ENCODE peak calls at places on chromosomes 12 and 14, in five cellular contexts. One of them, this sample, is unnamed.

GRCh38 chr14:48586099-48586498 is 910.7 kb upstream of the MDGA2 start:
- DNase-seq in AG04450: no peak
- DNase-seq in stomach: no peak
- DNase-seq in cardiac fibroblast: no peak
- DNase-seq in CD8-positive, alpha-beta T cell: no peak
- DNase-seq in this sample: no peak

GRCh38 chr12:16602412-16602811 is 3.5 kb downstream of the LMO3 start:
- DNase-seq in AG04450: no peak
- DNase-seq in stomach: no peak
- DNase-seq in cardiac fibroblast: no peak
- DNase-seq in CD8-positive, alpha-beta T cell: no peak
- DNase-seq in this sample: no peak

GRCh38 chr14:30842431-30842830 is 31.9 kb upstream of the COCH start:
- DNase-seq in AG04450: no peak
- DNase-seq in stomach: no peak
- DNase-seq in cardiac fibroblast: no peak
- DNase-seq in CD8-positive, alpha-beta T cell: no peak
- DNase-seq in this sample: no peak

GRCh38 chr12:19038210-19038609 is 91.3 kb upstream of the PLEKHA5 start:
- DNase-seq in AG04450: no peak
- DNase-seq in stomach: no peak
- DNase-seq in cardiac fibroblast: no peak
- DNase-seq in CD8-positive, alpha-beta T cell: no peak
- DNase-seq in this sample: no peak

GRCh38 chr12:112559784-112560183 is 141.0 kb downstream of the PTPN11 start:
- DNase-seq in AG04450: no peak
- DNase-seq in stomach: no peak
- DNase-seq in cardiac fibroblast: peak
- DNase-seq in CD8-positive, alpha-beta T cell: no peak
- DNase-seq in this sample: no peak

GRCh38 chr14:99541677-99542470 is 60.7 kb downstream of the CCNK start:
- DNase-seq in AG04450: no peak
- DNase-seq in stomach: no peak
- DNase-seq in cardiac fibroblast: no peak
- DNase-seq in CD8-positive, alpha-beta T cell: no peak
- DNase-seq in this sample: no peak

GRCh38 chr12:82781288-82782078 is 94.8 kb downstream of the TMTC2 start:
- DNase-seq in AG04450: no peak
- DNase-seq in stomach: no peak
- DNase-seq in cardiac fibroblast: peak
- DNase-seq in CD8-positive, alpha-beta T cell: no peak
- DNase-seq in this sample: no peak

GRCh38 chr14:37056473-37056872 is 115.9 kb downstream of the SLC25A21 start:
- DNase-seq in AG04450: peak
- DNase-seq in stomach: no peak
- DNase-seq in cardiac fibroblast: no peak
- DNase-seq in CD8-positive, alpha-beta T cell: no peak
- DNase-seq in this sample: no peak

GRCh38 chr12:107475900-107476299 is 209.7 kb upstream of the PWP1 start:
- DNase-seq in AG04450: no peak
- DNase-seq in stomach: no peak
- DNase-seq in cardiac fibroblast: no peak
- DNase-seq in CD8-positive, alpha-beta T cell: no peak
- DNase-seq in this sample: no peak

GRCh38 chr12:67939611-67940010 is 49.6 kb upstream of the IFNG-AS1 start:
- DNase-seq in AG04450: no peak
- DNase-seq in stomach: no peak
- DNase-seq in cardiac fibroblast: no peak
- DNase-seq in CD8-positive, alpha-beta T cell: no peak
- DNase-seq in this sample: no peak

GRCh38 chr12:69623970-69624369 is 13.3 kb upstream of the LRRC10 start:
- DNase-seq in AG04450: peak
- DNase-seq in stomach: peak
- DNase-seq in cardiac fibroblast: peak
- DNase-seq in CD8-positive, alpha-beta T cell: no peak
- DNase-seq in this sample: peak

GRCh38 chr14:22002860-22003284 is 329.3 kb upstream of the OR4E1 start:
- DNase-seq in AG04450: no peak
- DNase-seq in stomach: no peak
- DNase-seq in cardiac fibroblast: no peak
- DNase-seq in CD8-positive, alpha-beta T cell: peak
- DNase-seq in this sample: no peak

GRCh38 chr12:130689408-130690405 is 26.4 kb downstream of the RIMBP2 start:
- DNase-seq in AG04450: no peak
- DNase-seq in stomach: no peak
- DNase-seq in cardiac fibroblast: no peak
- DNase-seq in CD8-positive, alpha-beta T cell: no peak
- DNase-seq in this sample: no peak

GRCh38 chr12:101773560-101774206 is 34.4 kb upstream of the SYCP3 start:
- DNase-seq in AG04450: peak
- DNase-seq in stomach: peak
- DNase-seq in cardiac fibroblast: peak
- DNase-seq in CD8-positive, alpha-beta T cell: peak
- DNase-seq in this sample: peak

GRCh38 chr12:50049254-50050118 is 7.9 kb upstream of the ASIC1 start:
- DNase-seq in AG04450: no peak
- DNase-seq in stomach: no peak
- DNase-seq in cardiac fibroblast: no peak
- DNase-seq in CD8-positive, alpha-beta T cell: no peak
- DNase-seq in this sample: no peak

GRCh38 chr12:101925352-101925751 is 48.0 kb downstream of the DRAM1 start:
- DNase-seq in AG04450: peak
- DNase-seq in stomach: peak
- DNase-seq in cardiac fibroblast: peak
- DNase-seq in CD8-positive, alpha-beta T cell: no peak
- DNase-seq in this sample: peak

GRCh38 chr14:90696728-90697127 is 119.5 kb downstream of the TTC7B start:
- DNase-seq in AG04450: no peak
- DNase-seq in stomach: no peak
- DNase-seq in cardiac fibroblast: no peak
- DNase-seq in CD8-positive, alpha-beta T cell: no peak
- DNase-seq in this sample: no peak

GRCh38 chr14:37623971-37624370 is 28.5 kb downstream of the TTC6 start:
- DNase-seq in AG04450: no peak
- DNase-seq in stomach: no peak
- DNase-seq in cardiac fibroblast: no peak
- DNase-seq in CD8-positive, alpha-beta T cell: no peak
- DNase-seq in this sample: no peak

GRCh38 chr12:130878193-130879185 is 6.6 kb downstream of the RAN start:
- DNase-seq in AG04450: no peak
- DNase-seq in stomach: no peak
- DNase-seq in cardiac fibroblast: no peak
- DNase-seq in CD8-positive, alpha-beta T cell: no peak
- DNase-seq in this sample: no peak

GRCh38 chr12:54134850-54135249 is 53.9 kb downstream of the SMUG1 start:
- DNase-seq in AG04450: no peak
- DNase-seq in stomach: no peak
- DNase-seq in cardiac fibroblast: no peak
- DNase-seq in CD8-positive, alpha-beta T cell: no peak
- DNase-seq in this sample: no peak

GRCh38 chr12:25065035-25065434 is 116.1 kb upstream of the BCAT1 start:
- DNase-seq in AG04450: no peak
- DNase-seq in stomach: no peak
- DNase-seq in cardiac fibroblast: no peak
- DNase-seq in CD8-positive, alpha-beta T cell: no peak
- DNase-seq in this sample: no peak

GRCh38 chr12:125824276-125824675 is 759.0 kb downstream of the AACS start:
- DNase-seq in AG04450: no peak
- DNase-seq in stomach: no peak
- DNase-seq in cardiac fibroblast: no peak
- DNase-seq in CD8-positive, alpha-beta T cell: no peak
- DNase-seq in this sample: no peak

GRCh38 chr12:108828774-108829173 is 28.6 kb downstream of the SSH1 start:
- DNase-seq in AG04450: no peak
- DNase-seq in stomach: no peak
- DNase-seq in cardiac fibroblast: peak
- DNase-seq in CD8-positive, alpha-beta T cell: no peak
- DNase-seq in this sample: peak

GRCh38 chr12:53502331-53502730 is 1.2 kb downstream of the TARBP2 start:
- DNase-seq in AG04450: no peak
- DNase-seq in stomach: no peak
- DNase-seq in cardiac fibroblast: peak
- DNase-seq in CD8-positive, alpha-beta T cell: no peak
- DNase-seq in this sample: no peak

GRCh38 chr14:51293149-51293925 is 53.3 kb downstream of the TMX1 start:
- DNase-seq in AG04450: peak
- DNase-seq in stomach: no peak
- DNase-seq in cardiac fibroblast: peak
- DNase-seq in CD8-positive, alpha-beta T cell: no peak
- DNase-seq in this sample: no peak

DNA sequence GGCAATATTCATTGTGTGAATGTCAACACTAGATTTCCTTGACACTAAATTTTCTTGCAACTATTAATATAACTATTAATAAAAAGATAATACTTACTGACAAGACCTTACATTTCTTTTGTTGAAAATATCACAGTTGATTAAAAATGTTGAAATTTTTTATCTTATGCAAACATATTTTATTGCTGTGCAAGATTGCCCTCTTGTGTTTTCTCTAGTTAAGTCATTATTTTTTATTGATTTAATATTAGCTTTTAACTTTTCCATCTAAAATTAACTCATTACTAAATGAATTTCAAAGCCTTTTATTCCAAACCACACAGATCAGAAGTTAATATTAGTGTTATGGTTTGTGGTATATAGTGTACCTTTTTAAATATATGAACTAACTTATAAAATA is 11.7 kb upstream of the NAA30 start:
- DNase-seq in AG04450: no peak
- DNase-seq in stomach: no peak
- DNase-seq in cardiac fibroblast: peak
- DNase-seq in CD8-positive, alpha-beta T cell: no peak
- DNase-seq in this sample: no peak
- TF ChIP-seq CTCF in AG04450: peak
- TF ChIP-seq CTCF in stomach: no peak
- TF ChIP-seq CTCF in cardiac fibroblast: peak
- TF ChIP-seq CTCF in CD8-positive, alpha-beta T cell: no peak
- TF ChIP-seq CTCF in this sample: peak

GRCh38 chr14:103551338-103551762 is 11.1 kb downstream of the BAG5 start:
- DNase-seq in AG04450: no peak
- DNase-seq in stomach: no peak
- DNase-seq in cardiac fibroblast: no peak
- DNase-seq in CD8-positive, alpha-beta T cell: no peak
- DNase-seq in this sample: no peak
- H3K4me3 ChIP-seq in AG04450: no peak
- H3K4me3 ChIP-seq in stomach: no peak
- H3K4me3 ChIP-seq in cardiac fibroblast: no peak
- H3K4me3 ChIP-seq in CD8-positive, alpha-beta T cell: no peak
- H3K4me3 ChIP-seq in this sample: no peak

DNA sequence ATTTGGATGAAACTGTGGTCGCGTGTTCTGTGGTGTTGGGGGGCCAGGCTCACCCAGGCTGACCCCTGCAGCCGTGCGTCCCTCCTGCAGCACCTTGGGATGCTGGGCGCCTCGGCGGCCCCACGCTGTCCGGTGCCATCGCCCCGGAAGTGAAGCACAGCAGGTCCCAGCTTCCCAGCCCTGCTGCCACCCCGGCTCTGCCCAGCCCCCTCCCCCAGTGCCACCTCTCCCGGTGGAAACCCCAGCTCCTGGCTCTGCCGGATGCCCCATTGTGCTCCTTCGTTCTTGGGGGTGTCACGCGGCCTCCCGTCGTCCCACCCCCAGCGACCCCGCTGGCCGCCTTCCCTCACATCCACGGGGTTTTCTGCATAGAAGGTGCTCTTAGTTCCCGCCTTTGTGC is 25.2 kb downstream of the LRCOL1 start:
- DNase-seq in AG04450: no peak
- DNase-seq in stomach: no peak
- DNase-seq in cardiac fibroblast: no peak
- DNase-seq in CD8-positive, alpha-beta T cell: no peak
- DNase-seq in this sample: no peak
- TF ChIP-seq CTCF in AG04450: no peak
- TF ChIP-seq CTCF in stomach: no peak
- TF ChIP-seq CTCF in cardiac fibroblast: no peak
- TF ChIP-seq CTCF in CD8-positive, alpha-beta T cell: no peak
- TF ChIP-seq CTCF in this sample: no peak

GRCh38 chr14:75982724-75983358 is 1.0 kb upstream of the TGFB3 start:
- DNase-seq in AG04450: peak
- DNase-seq in stomach: no peak
- DNase-seq in cardiac fibroblast: peak
- DNase-seq in CD8-positive, alpha-beta T cell: no peak
- DNase-seq in this sample: no peak
- H3K4me3 ChIP-seq in AG04450: peak
- H3K4me3 ChIP-seq in stomach: peak
- H3K4me3 ChIP-seq in cardiac fibroblast: peak
- H3K4me3 ChIP-seq in CD8-positive, alpha-beta T cell: peak
- H3K4me3 ChIP-seq in this sample: peak

DNA sequence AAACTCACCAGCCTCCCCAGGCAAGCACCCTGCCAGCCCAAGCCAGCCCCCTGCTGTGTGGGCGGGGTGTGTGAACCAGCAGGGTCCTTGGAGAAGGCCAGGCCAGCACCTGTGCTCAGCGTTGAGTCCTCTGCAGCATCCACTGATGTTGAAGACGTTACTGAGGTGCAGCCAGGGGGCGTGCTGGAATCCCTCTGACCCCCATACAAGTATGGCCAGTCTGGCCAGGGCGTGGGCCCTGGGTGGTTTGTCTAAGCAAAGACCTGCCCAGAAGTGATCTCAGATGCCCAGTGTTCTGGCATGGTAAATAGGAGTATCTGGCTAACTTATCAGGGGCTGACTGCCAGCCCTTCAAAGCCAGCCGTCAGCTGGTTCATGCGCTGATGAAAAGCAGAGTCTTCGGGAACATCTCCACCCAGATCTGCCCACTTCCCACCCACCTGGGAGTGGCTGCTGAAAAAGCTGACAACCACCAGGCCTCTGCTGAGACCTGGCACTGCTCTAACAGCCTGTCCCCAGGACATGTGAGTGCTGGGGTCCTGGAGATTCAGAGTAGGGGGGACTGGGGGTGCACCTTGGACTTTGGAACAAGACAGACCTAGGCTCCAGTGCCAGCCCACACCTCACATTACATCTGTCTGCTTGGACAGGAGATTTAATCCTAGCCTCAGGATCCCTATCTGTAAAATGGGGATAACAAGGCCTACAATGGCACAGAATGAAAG is 41.1 kb downstream of the ACTN1 start:
- DNase-seq in AG04450: no peak
- DNase-seq in stomach: peak
- DNase-seq in cardiac fibroblast: peak
- DNase-seq in CD8-positive, alpha-beta T cell: no peak
- DNase-seq in this sample: no peak
- TF ChIP-seq CTCF in AG04450: peak
- TF ChIP-seq CTCF in stomach: no peak
- TF ChIP-seq CTCF in cardiac fibroblast: peak
- TF ChIP-seq CTCF in CD8-positive, alpha-beta T cell: peak
- TF ChIP-seq CTCF in this sample: peak

GRCh38 chr14:19771895-19772430 is 1.3 kb upstream of the OR4M1 start:
- DNase-seq in AG04450: no peak
- DNase-seq in stomach: no peak
- DNase-seq in cardiac fibroblast: no peak
- DNase-seq in CD8-positive, alpha-beta T cell: no peak
- DNase-seq in this sample: no peak
- H3K4me3 ChIP-seq in AG04450: no peak
- H3K4me3 ChIP-seq in stomach: no peak
- H3K4me3 ChIP-seq in cardiac fibroblast: no peak
- H3K4me3 ChIP-seq in CD8-positive, alpha-beta T cell: no peak
- H3K4me3 ChIP-seq in this sample: no peak